ENCODE peak calls at places on chromosomes 4 and X, in five cellular contexts. P is foreskin fibroblast, N is cardiac fibroblast, O is esophagus squamous epithelium, X is neural crest cell. W is an unnamed sample.

GRCh38 chrX:53071604-53072417 is 10.4 kb upstream of the TSPYL2 start:
- DNase-seq in P (peak), N (peak), O (peak), X (no peak), W (peak)

GRCh38 chr4:67401902-67402301 is 143.4 kb downstream of the CENPC start:
- DNase-seq in P (no peak), N (no peak), O (no peak), X (no peak), W (no peak)

GRCh38 chr4:81040175-81040659 is 9.7 kb downstream of the BMP3 start:
- DNase-seq in P (peak), N (peak), O (no peak), X (no peak), W (peak)

GRCh38 chrX:120468479-120468824 is 644 bp downstream of the LAMP2 start:
- DNase-seq in P (no peak), N (no peak), O (no peak), X (no peak), W (no peak)

GRCh38 chr4:16977081-16977480 is 78.6 kb upstream of the LDB2 start:
- DNase-seq in P (no peak), N (no peak), O (no peak), X (no peak), W (no peak)

GRCh38 chr4:34220601-34221000 is 2023.7 kb downstream of the ARAP2 start:
- DNase-seq in P (peak), N (peak), O (no peak), X (no peak), W (no peak)

GRCh38 chr4:181674315-181674714 is 568.9 kb upstream of the TENM3 start:
- DNase-seq in P (no peak), N (peak), O (no peak), X (no peak), W (peak)

GRCh38 chrX:101265869-101266428 is 25.2 kb downstream of the TAF7L start:
- DNase-seq in P (peak), N (peak), O (no peak), X (no peak), W (peak)

GRCh38 chrX:39576081-39576701 is 521.6 kb downstream of the BCOR start:
- DNase-seq in P (no peak), N (no peak), O (no peak), X (no peak), W (no peak)

GRCh38 chrX:43836435-43837184 is 45.6 kb downstream of the MAOB start:
- DNase-seq in P (no peak), N (peak), O (no peak), X (no peak), W (peak)

GRCh38 chr4:31349907-31350306 is 629.7 kb downstream of the PCDH7 start:
- DNase-seq in P (no peak), N (no peak), O (no peak), X (no peak), W (no peak)

GRCh38 chrX:2224597-2225235 is 276.1 kb downstream of the DHRSX start:
- DNase-seq in P (no peak), N (no peak), O (no peak), X (no peak), W (no peak)

GRCh38 chrX:23331701-23332100 is 2.9 kb upstream of the PTCHD1 start:
- DNase-seq in P (no peak), N (no peak), O (no peak), X (no peak), W (no peak)

GRCh38 chrX:134547047-134547679 is 87.2 kb downstream of the HPRT1 start:
- DNase-seq in P (no peak), N (peak), O (no peak), X (no peak), W (peak)

GRCh38 chrX:69424161-69424560 is 80.0 kb upstream of the NALF2 start:
- DNase-seq in P (peak), N (peak), O (no peak), X (no peak), W (no peak)

GRCh38 chr4:105923507-105924238 is 28.4 kb downstream of the NPNT start:
- DNase-seq in P (peak), N (peak), O (no peak), X (no peak), W (no peak)

GRCh38 chrX:9829308-9830267 is 43.4 kb downstream of the SHROOM2 start:
- DNase-seq in P (no peak), N (peak), O (no peak), X (no peak), W (no peak)

GRCh38 chr4:61202100-61202637 is 2.0 kb downstream of the ADGRL3 start:
- DNase-seq in P (no peak), N (peak), O (no peak), X (peak), W (no peak)

GRCh38 chr4:121777625-121778024 is 12.7 kb upstream of the SMIM43 start:
- DNase-seq in P (no peak), N (no peak), O (no peak), X (no peak), W (no peak)

GRCh38 chrX:48919360-48919821 is 567 bp upstream of the PIM2 start:
- DNase-seq in P (no peak), N (peak), O (no peak), X (no peak), W (no peak)

GRCh38 chr4:26229974-26230373 is 90.8 kb upstream of the RBPJ start:
- DNase-seq in P (no peak), N (no peak), O (no peak), X (no peak), W (no peak)

GRCh38 chr4:100084892-100085291 is 105.4 kb downstream of the DDIT4L start:
- DNase-seq in P (no peak), N (no peak), O (no peak), X (no peak), W (no peak)

GRCh38 chrX:25151749-25152148 is 136.0 kb upstream of the ARX start:
- DNase-seq in P (no peak), N (no peak), O (no peak), X (no peak), W (no peak)

GRCh38 chrX:40688976-40689375 is 41.6 kb upstream of the CXorf38 start:
- DNase-seq in P (no peak), N (no peak), O (no peak), X (no peak), W (no peak)

GRCh38 chr4:142585411-142585810 is 260.7 kb downstream of the INPP4B start:
- DNase-seq in P (peak), N (peak), O (no peak), X (no peak), W (no peak)

GRCh38 chrX:18099745-18100144 is 120.9 kb downstream of the BEND2 start:
- DNase-seq in P (no peak), N (no peak), O (no peak), X (no peak), W (no peak)

GRCh38 chrX:151239748-151240147 is 63.4 kb downstream of the GPR50 start:
- DNase-seq in P (no peak), N (no peak), O (no peak), X (no peak), W (no peak)

GRCh38 chr4:7772708-7773385 is 166.8 kb downstream of the AFAP1 start:
- DNase-seq in P (peak), N (no peak), O (no peak), X (no peak), W (no peak)

GRCh38 chrX:128754130-128754529 is 701.9 kb upstream of the ACTRT1 start:
- DNase-seq in P (no peak), N (no peak), O (no peak), X (no peak), W (no peak)

GRCh38 chrX:149493567-149494562 is 11.2 kb downstream of the IDS start:
- DNase-seq in P (no peak), N (peak), O (no peak), X (no peak), W (no peak)
- TF ChIP-seq CTCF in P (no peak), N (no peak), O (no peak), X (no peak), W (no peak)

DNA sequence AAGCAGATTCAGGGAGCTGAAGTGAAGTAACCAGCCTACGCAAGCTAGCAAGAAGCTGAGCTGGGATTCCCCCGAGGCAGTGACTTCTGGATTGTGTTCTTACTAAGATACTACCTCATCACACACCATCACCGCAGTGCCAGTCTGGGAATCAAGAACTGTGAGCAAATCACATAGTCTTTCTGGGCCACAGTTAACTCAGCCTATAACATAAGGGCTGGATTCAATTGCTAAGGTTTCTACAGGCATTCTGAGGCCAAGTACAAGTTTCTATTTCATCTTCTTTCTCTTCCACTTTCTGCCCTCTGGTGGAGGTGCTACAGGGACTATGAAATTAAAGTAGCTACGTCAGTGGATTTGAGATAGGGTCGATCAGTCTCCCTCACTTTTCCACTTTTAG is 1.4 kb upstream of the CORIN start:
- DNase-seq in P (no peak), N (peak), O (no peak), X (no peak), W (peak)
- TF ChIP-seq CTCF in P (peak), N (peak), O (peak), X (peak), W (peak)

DNA sequence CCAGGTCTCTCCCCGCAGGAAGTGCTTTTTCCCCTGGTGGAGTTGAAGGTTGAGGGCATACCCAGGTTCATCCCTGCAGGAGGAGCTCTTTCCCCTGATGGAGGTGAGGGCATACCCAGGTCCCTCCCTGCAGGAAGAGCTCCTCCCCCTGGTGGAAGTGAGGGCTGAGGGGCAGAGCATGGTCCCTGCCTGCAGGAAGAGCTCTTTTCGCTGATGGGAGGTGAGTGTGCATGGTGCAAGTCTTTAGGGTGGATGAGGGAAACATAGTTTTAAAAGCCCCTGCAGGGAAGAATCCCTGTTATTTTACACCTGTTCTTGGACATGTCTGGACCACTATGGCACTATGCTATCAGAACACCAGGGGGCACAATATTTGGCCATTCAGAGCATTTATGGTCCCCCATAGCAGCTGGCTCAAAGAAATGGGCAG is 43.7 kb upstream of the PUDP start:
- DNase-seq in P (no peak), N (peak), O (no peak), X (no peak), W (no peak)
- TF ChIP-seq CTCF in P (no peak), N (no peak), O (no peak), X (peak), W (peak)

GRCh38 chrX:123173833-123174232 is 10.2 kb upstream of the GRIA3 start:
- DNase-seq in P (no peak), N (peak), O (no peak), X (no peak), W (peak)
- TF ChIP-seq CTCF in P (peak), N (no peak), O (no peak), X (peak), W (peak)